ENCODE peak calls at places on chromosomes 1 and 21, in seven cellular contexts. H is GM20000, I is endothelial cell, W is B cell, S is A549, B is testis, T is psoas muscle. A is an unnamed sample.

GRCh38 chr21:34886554-34887385 is 162.3 kb downstream of the RUNX1 start:
- DNase-seq in H (peak), I (peak), W (peak), S (no peak), B (no peak), T (peak), A (peak)

GRCh38 chr1:4150262-4150661 is 250.2 kb upstream of the C1orf174 start:
- DNase-seq in H (no peak), I (no peak), W (no peak), S (no peak), B (no peak), T (no peak), A (no peak)

GRCh38 chr1:54865238-54866073 is 21.5 kb downstream of the DHCR24 start:
- DNase-seq in H (no peak), I (no peak), W (no peak), S (no peak), B (no peak), T (peak), A (no peak)

GRCh38 chr1:197799271-197799670 is 24.0 kb upstream of the DENND1B start:
- DNase-seq in H (no peak), I (no peak), W (no peak), S (no peak), B (no peak), T (no peak), A (no peak)

GRCh38 chr1:41704189-41704588 is 214.5 kb downstream of the HIVEP3 start:
- DNase-seq in H (no peak), I (no peak), W (no peak), S (no peak), B (no peak), T (no peak), A (no peak)

GRCh38 chr1:211610779-211611556 is 32.0 kb upstream of the SLC30A1 start:
- DNase-seq in H (no peak), I (no peak), W (no peak), S (no peak), B (no peak), T (no peak), A (no peak)

GRCh38 chr1:107862064-107862463 is 102.9 kb downstream of the VAV3 start:
- DNase-seq in H (no peak), I (peak), W (no peak), S (no peak), B (no peak), T (no peak), A (no peak)

GRCh38 chr1:159591981-159592380 is 4.4 kb downstream of the APCS start:
- DNase-seq in H (no peak), I (no peak), W (no peak), S (no peak), B (no peak), T (no peak), A (no peak)

GRCh38 chr1:44072204-44072603 is 40.9 kb upstream of the SLC6A9 start:
- DNase-seq in H (no peak), I (no peak), W (no peak), S (no peak), B (no peak), T (no peak), A (no peak)

GRCh38 chr1:230459463-230459862 is 33.3 kb upstream of the PGBD5 start:
- DNase-seq in H (no peak), I (no peak), W (no peak), S (no peak), B (no peak), T (no peak), A (no peak)

GRCh38 chr21:16551101-16551695 is 821.4 kb downstream of the USP25 start:
- DNase-seq in H (no peak), I (no peak), W (no peak), S (no peak), B (no peak), T (no peak), A (no peak)

GRCh38 chr1:47997289-47998200 is at the start of gene TRABD2B:
- DNase-seq in H (peak), I (peak), W (peak), S (peak), B (peak), T (peak), A (peak)

GRCh38 chr1:917076-917459 is 6.7 kb upstream of the SAMD11 start:
- DNase-seq in H (no peak), I (no peak), W (no peak), S (no peak), B (no peak), T (peak), A (no peak)

GRCh38 chr1:19644761-19645543 is 841 bp downstream of the NBL1 start:
- DNase-seq in H (peak), I (peak), W (peak), S (no peak), B (no peak), T (peak), A (peak)

GRCh38 chr1:5620997-5621396 is 371.2 kb downstream of the NPHP4 start:
- DNase-seq in H (no peak), I (peak), W (no peak), S (peak), B (peak), T (no peak), A (no peak)

GRCh38 chr1:159076753-159077656 is at the start of gene AIM2:
- DNase-seq in H (peak), I (no peak), W (peak), S (no peak), B (no peak), T (no peak), A (peak)

GRCh38 chr21:45531393-45532215 is 10.6 kb downstream of the SLC19A1 start:
- DNase-seq in H (no peak), I (no peak), W (no peak), S (no peak), B (no peak), T (peak), A (no peak)

GRCh38 chr21:16264314-16264713 is 534.5 kb downstream of the USP25 start:
- DNase-seq in H (no peak), I (no peak), W (no peak), S (no peak), B (no peak), T (no peak), A (no peak)

GRCh38 chr1:226635456-226635941 is 86.9 kb downstream of the STUM start:
- DNase-seq in H (no peak), I (no peak), W (no peak), S (no peak), B (no peak), T (peak), A (no peak)

GRCh38 chr1:226370144-226370923 is 37.6 kb downstream of the PARP1 start:
- DNase-seq in H (peak), I (no peak), W (peak), S (no peak), B (no peak), T (no peak), A (peak)

GRCh38 chr21:39847877-39848276 is 19.4 kb upstream of the PCP4 start:
- DNase-seq in H (no peak), I (no peak), W (no peak), S (no peak), B (no peak), T (no peak), A (no peak)

GRCh38 chr1:26541816-26542711 is 12.5 kb downstream of the RPS6KA1 start:
- DNase-seq in H (peak), I (peak), W (peak), S (peak), B (peak), T (peak), A (peak)
- TF ChIP-seq CTCF in H (peak), I (peak), W (peak), S (no peak), B (no peak), T (no peak), A (peak)

GRCh38 chr1:152535774-152536173 is 21.5 kb downstream of the CRCT1 start:
- DNase-seq in H (no peak), I (no peak), W (no peak), S (no peak), B (no peak), T (no peak), A (no peak)

GRCh38 chr1:152537496-152537895 is 23.2 kb downstream of the CRCT1 start:
- DNase-seq in H (no peak), I (no peak), W (no peak), S (no peak), B (peak), T (no peak), A (no peak)

DNA sequence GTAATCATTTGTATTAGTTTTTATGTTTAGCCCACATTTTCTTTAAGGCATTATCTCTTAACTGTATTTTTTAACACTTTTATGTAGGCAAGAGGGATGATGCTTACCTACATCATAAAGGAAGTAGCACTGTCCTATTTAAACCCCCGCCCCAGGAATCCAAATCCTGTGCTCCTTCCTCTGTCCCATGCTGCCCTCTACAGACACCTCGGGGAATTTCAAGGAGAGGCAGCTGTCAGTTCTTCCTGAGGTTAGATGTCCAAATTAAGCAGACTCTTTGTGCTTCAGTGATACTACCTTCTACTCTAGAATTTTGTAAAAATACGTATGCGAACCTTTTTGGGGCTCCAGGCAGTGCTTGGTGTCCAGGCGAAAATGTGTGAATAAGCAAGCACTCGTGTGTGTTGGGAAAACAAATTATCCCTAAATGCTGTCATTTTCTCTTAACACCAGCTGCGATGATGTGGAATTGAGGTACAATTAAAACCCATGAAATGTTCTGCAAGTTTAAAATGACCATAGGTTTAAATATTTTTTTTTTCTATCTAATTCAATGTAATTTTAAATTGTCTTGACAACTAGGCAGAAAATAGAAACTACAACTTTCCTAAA is 19.2 kb downstream of the CRCT1 start:
- DNase-seq in H (no peak), I (peak), W (peak), S (peak), B (peak), T (no peak), A (peak)
- TF ChIP-seq CTCF in H (peak), I (peak), W (no peak), S (peak), B (peak), T (no peak), A (peak)

DNA sequence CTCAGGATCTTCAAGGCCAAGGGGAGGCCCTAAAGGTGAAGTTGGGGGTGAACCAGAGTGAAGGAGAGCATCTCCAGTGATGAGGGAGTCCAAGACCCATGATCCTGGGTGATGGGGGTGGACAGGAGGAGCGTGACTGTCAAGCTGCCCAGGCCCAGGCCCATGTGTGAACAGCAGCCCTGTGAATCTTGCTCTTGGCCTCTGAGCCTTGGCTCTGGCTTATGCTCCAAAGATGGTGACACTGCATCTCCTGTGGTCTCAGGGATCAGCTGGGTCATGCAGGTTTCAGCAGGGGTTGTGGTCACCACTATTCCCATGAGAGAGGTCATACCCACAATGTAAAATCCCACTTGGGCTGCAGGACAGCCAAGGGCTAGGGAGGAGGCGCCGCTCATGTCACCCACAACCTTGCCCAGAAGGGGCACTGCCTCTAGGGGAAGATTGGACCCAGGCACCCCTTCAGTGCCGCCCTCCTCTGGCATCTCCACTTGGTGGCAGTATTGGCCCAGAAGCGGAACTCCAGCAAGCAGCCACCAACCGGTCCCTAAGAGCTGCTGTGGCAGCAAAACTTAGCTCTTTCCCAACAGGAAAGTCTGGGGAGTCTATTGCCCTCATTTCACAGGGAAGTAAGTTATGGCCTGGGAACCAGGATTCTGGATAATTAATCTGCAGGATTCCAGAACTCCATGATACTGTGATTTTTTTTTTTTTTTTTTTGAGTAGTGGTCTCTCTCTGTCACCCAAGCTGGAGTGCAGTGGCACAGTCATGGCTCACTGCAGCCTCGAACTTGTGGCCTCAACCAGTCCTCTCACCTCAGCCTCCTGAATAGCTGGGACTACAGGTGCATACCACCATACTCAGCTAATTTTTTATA is 7.5 kb upstream of the WNT3A start:
- DNase-seq in H (peak), I (peak), W (peak), S (peak), B (peak), T (peak), A (peak)
- TF ChIP-seq CTCF in H (peak), I (peak), W (peak), S (peak), B (peak), T (peak), A (peak)

DNA sequence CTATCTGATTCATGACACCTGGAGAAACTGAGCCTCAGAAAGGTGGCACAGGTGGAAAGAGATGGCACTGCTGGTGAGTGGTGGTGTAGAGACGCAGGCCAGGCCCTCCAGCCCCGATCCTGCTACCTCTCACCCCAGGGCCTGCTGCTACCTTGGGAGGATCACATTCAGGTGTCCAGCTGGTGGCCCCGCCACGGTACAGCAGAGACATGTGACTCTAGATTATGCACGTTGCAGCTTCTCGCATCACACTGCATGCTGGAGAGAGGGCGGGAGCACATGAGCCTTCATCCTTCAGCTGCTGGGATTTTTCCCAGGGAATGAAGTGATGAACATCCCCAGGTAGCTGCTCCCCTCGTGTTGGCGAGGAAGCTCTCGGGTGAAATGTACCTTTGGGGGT is 32.9 kb downstream of the KAZN start:
- DNase-seq in H (no peak), I (no peak), W (no peak), S (no peak), B (no peak), T (no peak), A (no peak)
- TF ChIP-seq CTCF in H (no peak), I (no peak), W (no peak), S (no peak), B (no peak), T (no peak), A (no peak)

GRCh38 chr1:43042773-43043470 is 84.3 kb upstream of the SLC2A1 start:
- DNase-seq in H (no peak), I (no peak), W (no peak), S (no peak), B (no peak), T (no peak), A (no peak)
- TF ChIP-seq CTCF in H (no peak), I (no peak), W (no peak), S (no peak), B (no peak), T (no peak), A (peak)